ENCODE peak calls at places on chromosomes 3 and 15, in four cellular contexts. P is AG10803, V is WERI-Rb-1, W is RWPE2. D is an unnamed sample.

GRCh38 chr3:61715886-61716527 is 154.6 kb downstream of the PTPRG start:
- DNase-seq in P (no peak), V (no peak), W (no peak), D (no peak)

GRCh38 chr3:128931046-128931445 is 51.6 kb downstream of the ACAD9 start:
- DNase-seq in P (no peak), V (no peak), W (no peak), D (no peak)

GRCh38 chr15:67941643-67942315 is 101.9 kb upstream of the RNU6-1 start:
- DNase-seq in P (no peak), V (no peak), W (peak), D (no peak)

GRCh38 chr15:60408438-60409105 is 10.8 kb upstream of the ANXA2 start:
- DNase-seq in P (peak), V (no peak), W (no peak), D (no peak)

GRCh38 chr3:158696618-158697017 is 24.2 kb upstream of the LXN start:
- DNase-seq in P (peak), V (no peak), W (no peak), D (no peak)

GRCh38 chr3:196998966-196999760 is 30.5 kb downstream of the MELTF start:
- DNase-seq in P (no peak), V (no peak), W (no peak), D (no peak)

GRCh38 chr15:62835351-62835750 is 207.2 kb upstream of the TPM1 start:
- DNase-seq in P (peak), V (no peak), W (no peak), D (no peak)

GRCh38 chr15:96225642-96226259 is 104.7 kb upstream of the NR2F2 start:
- DNase-seq in P (no peak), V (no peak), W (no peak), D (no peak)

D was measured in activated CD4-positive, alpha-beta T cell treated with anti-CD3 and anti-CD28 coated beads, Interleukin-2, amount 50 U/mL, for 1 hour.